ENCODE peak calls at places on chromosomes 2 and 18, in ten cellular contexts. C is A549, B is H9, R is IMR-90, F is mesendoderm, I is fibroblast of lung, A is SK-N-SH, T is OCI-LY7, P is astrocyte, D is neuronal stem cell. M is an unnamed sample.

GRCh38 chr2:1997976-1998375 is 253.7 kb upstream of the PXDN start:
- DNase-seq in C (no peak), R (no peak), P (no peak), B (no peak), A (no peak), I (no peak), T (no peak), F (no peak), D (no peak), M (no peak)

GRCh38 chr2:104050632-104051242 is 803.2 kb upstream of the POU3F3 start:
- DNase-seq in F (no peak), A (no peak), T (no peak), B (no peak), R (no peak), P (no peak), D (no peak), I (no peak), C (no peak), M (no peak)

GRCh38 chr2:13018490-13018889 is 301.8 kb downstream of the TRIB2 start:
- DNase-seq in F (no peak), P (no peak), D (no peak), A (no peak), C (no peak), I (no peak), T (no peak), R (no peak), B (no peak), M (no peak)

GRCh38 chr18:7950380-7951143 is 383.4 kb downstream of the PTPRM start:
- DNase-seq in F (peak), I (peak), C (peak), A (no peak), T (no peak), D (no peak), B (no peak), R (peak), P (peak), M (no peak)

GRCh38 chr2:174614261-174614660 is 16.7 kb upstream of the WIPF1 start:
- DNase-seq in T (no peak), A (no peak), C (peak), B (no peak), I (peak), P (peak), R (peak), F (peak), D (no peak), M (no peak)

GRCh38 chr18:2692508-2692907 is 37.0 kb downstream of the SMCHD1 start:
- DNase-seq in R (no peak), I (no peak), T (no peak), A (no peak), B (no peak), D (no peak), F (no peak), P (no peak), C (no peak), M (no peak)

GRCh38 chr2:181317511-181317910 is 139.7 kb upstream of the ITGA4 start:
- DNase-seq in P (no peak), C (no peak), D (no peak), B (no peak), T (no peak), F (no peak), A (no peak), I (no peak), R (no peak), M (no peak)

GRCh38 chr2:96090181-96090500 is 26.2 kb downstream of the ADRA2B start:
- DNase-seq in F (no peak), T (no peak), B (no peak), A (no peak), R (no peak), D (no peak), P (no peak), I (no peak), C (no peak), M (no peak)

GRCh38 chr2:202306034-202306433 is 40.5 kb downstream of the NOP58 start:
- DNase-seq in R (no peak), C (no peak), D (no peak), A (no peak), F (no peak), B (no peak), T (no peak), I (no peak), P (no peak), M (no peak)

GRCh38 chr2:23534756-23535155 is 149.8 kb downstream of the KLHL29 start:
- DNase-seq in A (no peak), F (no peak), R (no peak), B (no peak), P (no peak), C (no peak), I (no peak), D (no peak), T (no peak), M (no peak)

GRCh38 chr2:237996041-237996593 is 29.3 kb downstream of the UBE2F start:
- DNase-seq in P (peak), I (peak), F (no peak), B (no peak), T (no peak), D (no peak), A (no peak), C (no peak), R (peak), M (no peak)

GRCh38 chr2:133486706-133487305 is 81.5 kb downstream of the NCKAP5 start:
- DNase-seq in B (no peak), F (no peak), A (no peak), R (peak), I (no peak), C (no peak), D (no peak), P (peak), T (no peak), M (no peak)

GRCh38 chr2:198324071-198324470 is 519.7 kb downstream of the PLCL1 start:
- DNase-seq in R (no peak), A (no peak), P (no peak), I (no peak), C (no peak), D (no peak), F (no peak), B (no peak), T (no peak), M (no peak)
- H3K4me2 ChIP-seq in R (no peak), A (no peak), P (no peak), I (no peak), C (no peak), D (no peak), F (no peak), B (no peak), T (no peak), M (no peak)

GRCh38 chr18:77008006-77008405 is 124.6 kb downstream of the MBP start:
- DNase-seq in B (no peak), T (no peak), R (no peak), A (no peak), I (no peak), P (no peak), C (no peak), F (no peak), D (no peak), M (no peak)
- H3K4me2 ChIP-seq in B (no peak), T (no peak), R (no peak), A (no peak), I (no peak), P (no peak), C (no peak), F (no peak), D (no peak), M (no peak)

GRCh38 chr18:63949068-63949737 is at the start of gene HMSD:
- DNase-seq in F (peak), I (peak), B (peak), P (peak), D (peak), A (peak), T (no peak), R (no peak), C (peak), M (peak)
- H3K4me2 ChIP-seq in F (peak), I (peak), B (peak), P (peak), D (peak), A (no peak), T (no peak), R (peak), C (peak), M (peak)

DNA sequence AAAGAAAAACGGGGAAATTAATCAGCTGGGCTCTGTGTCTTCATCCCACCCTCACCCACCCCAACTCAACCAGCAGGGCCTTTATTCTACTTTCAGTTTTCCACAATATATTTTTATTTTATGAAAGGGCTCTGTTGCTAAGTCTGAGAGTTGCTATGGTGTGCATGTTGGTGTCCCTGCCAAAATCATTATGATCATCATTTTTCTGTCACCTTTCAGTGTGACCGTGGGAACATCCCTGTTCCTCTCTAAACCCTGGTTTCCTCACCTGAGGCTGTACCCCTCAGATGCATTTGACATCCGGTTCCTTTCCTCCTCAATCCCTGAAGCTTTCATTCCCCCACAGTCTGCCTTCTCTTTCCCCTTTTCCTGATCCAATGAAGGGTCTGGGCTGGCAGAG is 180.5 kb downstream of the ZFP36L2 start:
- DNase-seq in T (no peak), C (no peak), R (no peak), D (no peak), A (no peak), P (no peak), F (no peak), B (no peak), I (no peak), M (no peak)
- H3K4me2 ChIP-seq in T (no peak), C (no peak), R (no peak), D (no peak), A (peak), P (peak), F (no peak), B (no peak), I (no peak), M (no peak)

DNA sequence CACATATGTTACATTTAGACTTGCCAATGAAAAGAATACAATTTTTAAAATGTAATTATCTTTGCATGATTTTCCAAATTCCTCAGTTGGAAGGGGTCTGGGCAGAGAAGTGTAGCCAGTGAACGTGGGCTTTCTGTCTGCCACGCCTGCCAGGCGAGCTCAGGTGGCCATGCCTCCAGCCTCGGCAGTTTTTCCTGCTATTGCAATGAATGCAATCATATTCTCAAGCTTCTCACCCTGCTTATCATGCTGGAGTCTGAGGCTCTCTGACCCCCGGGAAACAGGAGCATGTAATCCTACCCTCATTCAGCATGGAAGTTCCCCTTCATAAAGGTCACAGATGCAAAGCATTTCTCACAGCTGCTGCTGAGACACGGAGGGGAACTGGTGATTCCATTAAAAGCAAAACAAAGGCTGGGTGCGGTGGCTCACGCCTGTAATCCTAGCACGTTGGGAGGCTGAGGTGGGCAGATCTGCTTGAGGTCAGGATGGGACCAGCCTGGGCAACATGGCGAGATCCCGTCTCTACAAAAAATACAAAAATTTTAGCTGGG is 154.8 kb downstream of the MBP start:
- DNase-seq in A (no peak), F (no peak), B (no peak), I (peak), P (no peak), C (no peak), D (no peak), T (no peak), R (peak), M (peak)
- H3K4me2 ChIP-seq in A (no peak), F (no peak), B (no peak), I (no peak), P (no peak), C (no peak), D (no peak), T (peak), R (no peak), M (peak)

DNA sequence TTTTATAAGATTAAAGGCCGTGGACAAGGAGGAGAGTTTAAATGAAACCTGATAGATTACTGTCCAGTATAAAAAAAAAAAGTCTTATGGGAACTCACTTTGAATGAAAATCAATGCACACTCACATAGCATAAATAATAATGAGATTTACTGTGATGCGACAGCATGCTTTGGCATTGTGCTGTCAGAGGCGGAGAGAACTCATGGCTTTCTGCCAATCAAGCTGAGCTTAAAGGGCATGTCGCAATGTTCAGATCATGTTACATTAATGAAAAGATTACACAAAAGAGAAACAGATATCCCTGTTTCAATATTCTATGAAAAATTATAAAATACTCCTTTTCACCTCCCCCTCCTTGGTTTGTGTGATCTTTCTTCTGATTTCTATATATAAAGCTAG is 310.8 kb downstream of the ERBB4 start:
- DNase-seq in R (peak), I (peak), P (peak), D (no peak), F (peak), C (no peak), T (no peak), A (no peak), B (no peak), M (no peak)
- H3K4me2 ChIP-seq in R (no peak), I (no peak), P (no peak), D (no peak), F (no peak), C (no peak), T (no peak), A (peak), B (no peak), M (no peak)